ENCODE peak calls at places on chromosomes 4 and X, in nine cellular contexts. One of them, this sample, is unnamed.

GRCh38 chr4:75169020-75169814 is 236.3 kb downstream of the PARM1 start:
- DNase-seq in activated CD8-positive, alpha-beta memory T cell treated with anti-CD3 and anti-CD28 coated beads for 1 hour: no peak
- DNase-seq in transverse colon: no peak
- DNase-seq in activated CD4-positive, alpha-beta T cell treated with anti-CD3 and anti-CD28 coated beads, Interleukin-2, amount 10 ng/mL, durations not matched to agents 7 days and 5 days: no peak
- DNase-seq in GDM1: no peak
- DNase-seq in EL: no peak
- DNase-seq in NCI-H1417: peak
- DNase-seq in NCI-H524: no peak
- DNase-seq in right cardiac atrium: no peak
- DNase-seq in this sample: no peak

GRCh38 chr4:8197521-8197920 is 1.6 kb upstream of the SH3TC1 start:
- DNase-seq in activated CD8-positive, alpha-beta memory T cell treated with anti-CD3 and anti-CD28 coated beads for 1 hour: no peak
- DNase-seq in transverse colon: no peak
- DNase-seq in activated CD4-positive, alpha-beta T cell treated with anti-CD3 and anti-CD28 coated beads, Interleukin-2, amount 10 ng/mL, durations not matched to agents 7 days and 5 days: no peak
- DNase-seq in GDM1: no peak
- DNase-seq in EL: no peak
- DNase-seq in NCI-H1417: no peak
- DNase-seq in NCI-H524: no peak
- DNase-seq in right cardiac atrium: no peak
- DNase-seq in this sample: no peak

GRCh38 chrX:130716822-130717405 is 186.1 kb downstream of the ENOX2 start:
- DNase-seq in activated CD8-positive, alpha-beta memory T cell treated with anti-CD3 and anti-CD28 coated beads for 1 hour: no peak
- DNase-seq in transverse colon: no peak
- DNase-seq in activated CD4-positive, alpha-beta T cell treated with anti-CD3 and anti-CD28 coated beads, Interleukin-2, amount 10 ng/mL, durations not matched to agents 7 days and 5 days: no peak
- DNase-seq in GDM1: no peak
- DNase-seq in EL: no peak
- DNase-seq in NCI-H1417: peak
- DNase-seq in NCI-H524: no peak
- DNase-seq in right cardiac atrium: no peak
- DNase-seq in this sample: no peak

GRCh38 chr4:182404371-182404770 is 161.2 kb downstream of the TENM3 start:
- DNase-seq in activated CD8-positive, alpha-beta memory T cell treated with anti-CD3 and anti-CD28 coated beads for 1 hour: no peak
- DNase-seq in transverse colon: no peak
- DNase-seq in activated CD4-positive, alpha-beta T cell treated with anti-CD3 and anti-CD28 coated beads, Interleukin-2, amount 10 ng/mL, durations not matched to agents 7 days and 5 days: no peak
- DNase-seq in GDM1: no peak
- DNase-seq in EL: no peak
- DNase-seq in NCI-H1417: no peak
- DNase-seq in NCI-H524: no peak
- DNase-seq in right cardiac atrium: no peak
- DNase-seq in this sample: no peak

GRCh38 chr4:38560763-38561558 is 103.0 kb upstream of the KLF3 start:
- DNase-seq in activated CD8-positive, alpha-beta memory T cell treated with anti-CD3 and anti-CD28 coated beads for 1 hour: no peak
- DNase-seq in transverse colon: no peak
- DNase-seq in activated CD4-positive, alpha-beta T cell treated with anti-CD3 and anti-CD28 coated beads, Interleukin-2, amount 10 ng/mL, durations not matched to agents 7 days and 5 days: no peak
- DNase-seq in GDM1: no peak
- DNase-seq in EL: no peak
- DNase-seq in NCI-H1417: no peak
- DNase-seq in NCI-H524: peak
- DNase-seq in right cardiac atrium: no peak
- DNase-seq in this sample: no peak

GRCh38 chrX:103467156-103467555 is 52.1 kb downstream of the RAB40A start:
- DNase-seq in activated CD8-positive, alpha-beta memory T cell treated with anti-CD3 and anti-CD28 coated beads for 1 hour: no peak
- DNase-seq in transverse colon: no peak
- DNase-seq in activated CD4-positive, alpha-beta T cell treated with anti-CD3 and anti-CD28 coated beads, Interleukin-2, amount 10 ng/mL, durations not matched to agents 7 days and 5 days: no peak
- DNase-seq in GDM1: no peak
- DNase-seq in EL: no peak
- DNase-seq in NCI-H1417: no peak
- DNase-seq in NCI-H524: no peak
- DNase-seq in right cardiac atrium: no peak
- DNase-seq in this sample: no peak

GRCh38 chr4:7361256-7361655 is 73.5 kb downstream of the PSAPL1 start:
- DNase-seq in activated CD8-positive, alpha-beta memory T cell treated with anti-CD3 and anti-CD28 coated beads for 1 hour: no peak
- DNase-seq in transverse colon: no peak
- DNase-seq in activated CD4-positive, alpha-beta T cell treated with anti-CD3 and anti-CD28 coated beads, Interleukin-2, amount 10 ng/mL, durations not matched to agents 7 days and 5 days: no peak
- DNase-seq in GDM1: no peak
- DNase-seq in EL: no peak
- DNase-seq in NCI-H1417: peak
- DNase-seq in NCI-H524: peak
- DNase-seq in right cardiac atrium: peak
- DNase-seq in this sample: no peak

GRCh38 chr4:187289371-187289770 is 565.7 kb upstream of the FAT1 start:
- DNase-seq in activated CD8-positive, alpha-beta memory T cell treated with anti-CD3 and anti-CD28 coated beads for 1 hour: no peak
- DNase-seq in transverse colon: no peak
- DNase-seq in activated CD4-positive, alpha-beta T cell treated with anti-CD3 and anti-CD28 coated beads, Interleukin-2, amount 10 ng/mL, durations not matched to agents 7 days and 5 days: no peak
- DNase-seq in GDM1: no peak
- DNase-seq in EL: peak
- DNase-seq in NCI-H1417: no peak
- DNase-seq in NCI-H524: no peak
- DNase-seq in right cardiac atrium: no peak
- DNase-seq in this sample: no peak

GRCh38 chrX:141258080-141258479 is 15.8 kb upstream of the SPANXC start:
- DNase-seq in activated CD8-positive, alpha-beta memory T cell treated with anti-CD3 and anti-CD28 coated beads for 1 hour: no peak
- DNase-seq in transverse colon: no peak
- DNase-seq in activated CD4-positive, alpha-beta T cell treated with anti-CD3 and anti-CD28 coated beads, Interleukin-2, amount 10 ng/mL, durations not matched to agents 7 days and 5 days: no peak
- DNase-seq in GDM1: no peak
- DNase-seq in EL: no peak
- DNase-seq in NCI-H1417: no peak
- DNase-seq in NCI-H524: no peak
- DNase-seq in right cardiac atrium: no peak
- DNase-seq in this sample: no peak

This sample was measured in omental fat pad.